ENCODE peak calls at places on chromosomes 3 and 15, in seven cellular contexts. H is psoas muscle, X is left lung, A is HCT116, I is lung, P is aorta, T is vagina. G is an unnamed sample. For H3K9me3 and H3K4me1, the result is how much of the 10 kb centered on the place peaks cover.

GRCh38 chr3:78123058-78123457 is 1083.2 kb downstream of the ROBO2 start:
- DNase-seq in T (no peak), I (no peak), H (no peak), P (no peak), X (no peak), A (no peak), G (no peak)

GRCh38 chr3:144737281-144737680 is 765.7 kb downstream of the DIPK2A start:
- DNase-seq in P (no peak), X (no peak), A (no peak), H (no peak), T (no peak), I (no peak), G (no peak)

GRCh38 chr15:58980351-58980939 is 7.0 kb upstream of the RNF111 start:
- DNase-seq in X (no peak), A (peak), I (no peak), H (no peak), T (no peak), P (no peak), G (no peak)

GRCh38 chr15:77028451-77029165 is 33.7 kb downstream of the PSTPIP1 start:
- DNase-seq in I (no peak), H (no peak), T (no peak), X (peak), P (peak), A (no peak), G (no peak)

GRCh38 chr3:54087581-54088410 is 34.6 kb upstream of the CACNA2D3 start:
- DNase-seq in P (no peak), A (no peak), X (no peak), T (no peak), I (no peak), H (peak), G (no peak)

GRCh38 chr3:44066806-44067205 is 174.9 kb upstream of the TOPAZ1 start:
- DNase-seq in X (no peak), I (no peak), A (no peak), T (peak), P (no peak), H (no peak), G (no peak)

GRCh38 chr3:46881819-46882376 is 4.4 kb downstream of the PTH1R start:
- DNase-seq in H (no peak), T (no peak), P (no peak), X (no peak), I (no peak), A (no peak), G (no peak)

GRCh38 chr3:108134555-108134880 is 43.7 kb upstream of the CD47 start:
- DNase-seq in I (no peak), A (no peak), H (no peak), P (no peak), T (no peak), X (no peak), G (no peak)

GRCh38 chr3:188037116-188037718 is 116.7 kb upstream of the LPP start:
- DNase-seq in H (no peak), P (no peak), X (no peak), T (no peak), A (peak), I (no peak), G (no peak)

GRCh38 chr3:58236527-58237237 is 910 bp upstream of the ABHD6 start:
- DNase-seq in X (peak), T (no peak), A (no peak), I (no peak), P (peak), H (no peak), G (no peak)

GRCh38 chr3:149377408-149378111 is at the start of gene TM4SF1:
- DNase-seq in X (peak), A (no peak), H (peak), T (no peak), I (peak), P (peak), G (no peak)

GRCh38 chr3:197456271-197457091 is 99.3 kb downstream of the BDH1 start:
- DNase-seq in H (peak), X (peak), A (peak), I (peak), T (no peak), P (peak), G (peak)

GRCh38 chr3:17065881-17066280 is 181.1 kb downstream of the PLCL2 start:
- DNase-seq in T (no peak), A (no peak), X (no peak), H (no peak), P (no peak), I (no peak), G (no peak)

GRCh38 chr15:38127306-38127731 is 125.3 kb upstream of the SPRED1 start:
- DNase-seq in P (no peak), T (no peak), I (no peak), X (no peak), A (peak), H (no peak), G (no peak)

GRCh38 chr3:172323894-172324590 is 124.2 kb downstream of the GHSR start:
- DNase-seq in I (no peak), X (no peak), H (peak), P (peak), A (no peak), T (no peak), G (no peak)

GRCh38 chr15:90099072-90099867 is 3.0 kb downstream of the IDH2 start:
- DNase-seq in I (no peak), H (no peak), X (no peak), P (no peak), A (no peak), T (no peak), G (peak)

GRCh38 chr3:51930439-51930838 is 11.3 kb downstream of the RRP9 start:
- DNase-seq in X (no peak), P (no peak), H (no peak), T (no peak), A (no peak), I (no peak), G (no peak)

GRCh38 chr15:63344737-63345390 is 36.8 kb downstream of the CA12 start:
- DNase-seq in T (no peak), I (no peak), A (no peak), P (no peak), H (no peak), X (no peak), G (no peak)

GRCh38 chr15:87419341-87419740 is 837.2 kb downstream of the NTRK3 start:
- DNase-seq in T (no peak), I (no peak), H (no peak), X (no peak), A (no peak), P (no peak), G (no peak)

GRCh38 chr15:71649894-71650293 is 160.5 kb upstream of the NR2E3 start:
- DNase-seq in X (no peak), I (no peak), A (no peak), H (no peak), T (no peak), P (no peak), G (no peak)

GRCh38 chr3:66469220-66469640 is 31.6 kb downstream of the LRIG1 start:
- DNase-seq in P (no peak), H (no peak), T (no peak), I (no peak), A (no peak), X (no peak), G (no peak)

GRCh38 chr3:173823911-173824460 is 426.4 kb downstream of the NLGN1 start:
- DNase-seq in T (no peak), H (no peak), A (no peak), P (no peak), X (no peak), I (no peak), G (no peak)

GRCh38 chr3:192331749-192332385 is 395.5 kb downstream of the FGF12 start:
- DNase-seq in X (no peak), I (no peak), A (no peak), H (no peak), P (no peak), T (no peak), G (no peak)
- H3K4me3 ChIP-seq in X (no peak), I (no peak), A (no peak), H (peak), P (no peak), T (no peak), G (peak)

DNA sequence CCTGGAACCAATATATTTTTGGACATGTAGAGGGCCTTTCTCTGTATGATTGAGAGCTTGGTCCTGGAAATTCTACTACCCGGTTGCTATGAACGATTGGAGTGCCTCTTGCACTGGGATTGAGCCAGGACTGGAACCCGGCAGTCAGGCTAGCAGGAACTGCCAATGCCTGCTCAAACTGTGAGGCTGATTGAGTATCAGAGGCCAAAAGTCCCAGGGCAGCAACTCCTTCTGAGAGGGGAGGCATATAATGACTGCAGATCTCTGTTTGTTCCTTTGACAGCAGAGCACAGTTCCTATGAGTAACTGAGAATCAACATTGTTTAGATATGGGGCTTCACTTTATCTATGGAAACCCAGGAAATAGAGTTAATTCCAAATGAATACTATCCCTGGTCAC is 12.9 kb downstream of the IQCH start:
- DNase-seq in A (no peak), H (no peak), I (no peak), T (no peak), X (no peak), P (no peak), G (no peak)
- H3K9me3 ChIP-seq in A (under half), H (under half), I (under half), T (under half), X (under half), P (under half), G (under half)

GRCh38 chr3:38544926-38545325 is 48.8 kb downstream of the EXOG start:
- DNase-seq in P (no peak), X (no peak), T (no peak), I (no peak), H (no peak), A (no peak), G (no peak)
- H3K4me1 ChIP-seq in P (under half), X (under half), T (under half), I (under half), H (under half), A (under half), G (under half)

GRCh38 chr3:45509038-45509767 is 85.3 kb upstream of the LIMD1 start:
- DNase-seq in A (peak), H (no peak), P (no peak), I (no peak), T (no peak), X (no peak), G (no peak)
- H3K4me3 ChIP-seq in A (no peak), H (no peak), P (no peak), I (no peak), T (no peak), X (no peak), G (no peak)